ENCODE peak calls at places on chromosomes 12 and 14, in ten cellular contexts. O, M, J, D, N, R, S, F, X and L are unnamed samples.

GRCh38 chr12:124970647-124971402 is 18.1 kb downstream of the DHX37 start:
- DNase-seq in O (no peak), M (no peak), J (no peak), D (no peak), N (no peak), R (no peak), S (no peak), F (no peak), X (no peak), L (peak; percentile 4)

GRCh38 chr12:52581481-52581880 is 7.8 kb upstream of the KRT74 start:
- DNase-seq in O (no peak), M (no peak), J (no peak), D (no peak), N (no peak), R (no peak), S (no peak), F (no peak), X (no peak), L (peak; percentile 11)

GRCh38 chr12:28568083-28568482 is 377.8 kb downstream of the CCDC91 start:
- DNase-seq in O (no peak), M (no peak), J (no peak), D (no peak), N (no peak), R (no peak), S (peak; percentile 72), F (no peak), X (peak; percentile 93), L (no peak)

GRCh38 chr14:63203015-63203414 is 1.2 kb upstream of the RHOJ start:
- DNase-seq in O (no peak), M (no peak), J (no peak), D (no peak), N (no peak), R (no peak), S (no peak), F (no peak), X (no peak), L (no peak)

GRCh38 chr12:65607271-65607880 is 216.9 kb upstream of the HMGA2 start:
- DNase-seq in O (no peak), M (no peak), J (no peak), D (no peak), N (no peak), R (no peak), S (no peak), F (peak; percentile 87), X (no peak), L (no peak)

GRCh38 chr12:5085896-5086295 is 42.2 kb downstream of the KCNA5 start:
- DNase-seq in O (no peak), M (no peak), J (no peak), D (no peak), N (no peak), R (no peak), S (peak; percentile 20), F (no peak), X (peak; percentile 41), L (no peak)

GRCh38 chr12:28699029-28699428 is 450.0 kb upstream of the FAR2 start:
- DNase-seq in O (no peak), M (no peak), J (no peak), D (no peak), N (no peak), R (no peak), S (no peak), F (no peak), X (no peak), L (no peak)

GRCh38 chr14:32477406-32477805 is 148.3 kb downstream of the AKAP6 start:
- DNase-seq in O (no peak), M (no peak), J (no peak), D (no peak), N (no peak), R (no peak), S (no peak), F (no peak), X (no peak), L (no peak)

GRCh38 chr14:74220991-74221390 is 18.3 kb upstream of the VSX2 start:
- DNase-seq in O (no peak), M (no peak), J (no peak), D (no peak), N (no peak), R (no peak), S (no peak), F (no peak), X (no peak), L (no peak)

GRCh38 chr12:92021665-92022033 is 124.0 kb downstream of the BTG1 start:
- DNase-seq in O (no peak), M (no peak), J (no peak), D (no peak), N (peak; percentile 87), R (no peak), S (no peak), F (no peak), X (no peak), L (no peak)

GRCh38 chr12:24780969-24781368 is 167.9 kb downstream of the BCAT1 start:
- DNase-seq in O (no peak), M (no peak), J (no peak), D (no peak), N (peak; percentile 30), R (no peak), S (peak; percentile 3), F (no peak), X (peak; percentile 37), L (no peak)

GRCh38 chr12:52661668-52662067 is 9.7 kb upstream of the KRT2 start:
- DNase-seq in O (no peak), M (no peak), J (no peak), D (no peak), N (no peak), R (no peak), S (no peak), F (no peak), X (no peak), L (no peak)

GRCh38 chr14:103155013-103155412 is 31.8 kb downstream of the TNFAIP2 start:
- DNase-seq in O (no peak), M (peak; percentile 35), J (peak; percentile 35), D (no peak), N (no peak), R (no peak), S (peak; percentile 2), F (peak; percentile 91), X (no peak), L (no peak)

GRCh38 chr14:69665596-69665995 is 54.2 kb downstream of the SUSD6 start:
- DNase-seq in O (no peak), M (no peak), J (no peak), D (no peak), N (no peak), R (no peak), S (no peak), F (no peak), X (no peak), L (no peak)

GRCh38 chr12:78853231-78853630 is 11.3 kb upstream of the SYT1 start:
- DNase-seq in O (no peak), M (no peak), J (no peak), D (no peak), N (no peak), R (no peak), S (no peak), F (no peak), X (no peak), L (no peak)

GRCh38 chr14:75697371-75697770 is 36.3 kb downstream of the TTLL5 start:
- DNase-seq in O (no peak), M (no peak), J (no peak), D (no peak), N (no peak), R (no peak), S (no peak), F (no peak), X (no peak), L (no peak)

GRCh38 chr14:84792722-84793410 is 737.1 kb upstream of the FLRT2 start:
- DNase-seq in O (no peak), M (no peak), J (no peak), D (no peak), N (no peak), R (no peak), S (no peak), F (no peak), X (no peak), L (no peak)

GRCh38 chr14:23045419-23046357 is 3.7 kb downstream of the PSMB11 start:
- DNase-seq in O (no peak), M (no peak), J (no peak), D (no peak), N (no peak), R (no peak), S (no peak), F (no peak), X (no peak), L (no peak)

GRCh38 chr12:57487055-57487596 is 742 bp upstream of the MARS1 start:
- DNase-seq in O (no peak), M (no peak), J (no peak), D (no peak), N (no peak), R (no peak), S (no peak), F (no peak), X (no peak), L (no peak)

GRCh38 chr14:74302160-74302628 is 540 bp downstream of the ABCD4 start:
- DNase-seq in O (no peak), M (no peak), J (no peak), D (no peak), N (no peak), R (no peak), S (peak; percentile 18), F (no peak), X (no peak), L (peak; percentile 73)

GRCh38 chr12:131219173-131220006 is 265.7 kb downstream of the ADGRD1 start:
- DNase-seq in O (no peak), M (no peak), J (no peak), D (no peak), N (no peak), R (no peak), S (no peak), F (no peak), X (no peak), L (no peak)

GRCh38 chr12:9634177-9634803 is 26.6 kb upstream of the KLRB1 start:
- DNase-seq in O (no peak), M (peak; percentile 21), J (no peak), D (peak; percentile 73), N (peak; percentile 75), R (peak; percentile 48), S (peak; percentile 20), F (peak; percentile 28), X (no peak), L (peak; percentile 3)

GRCh38 chr14:91271639-91272038 is 27.1 kb upstream of the GPR68 start:
- DNase-seq in O (no peak), M (no peak), J (no peak), D (no peak), N (no peak), R (no peak), S (no peak), F (no peak), X (no peak), L (no peak)

GRCh38 chr12:116590561-116590960 is 31.4 kb downstream of the MAP1LC3B2 start:
- DNase-seq in O (no peak), M (no peak), J (no peak), D (no peak), N (no peak), R (no peak), S (no peak), F (no peak), X (no peak), L (no peak)

GRCh38 chr14:36226164-36226563 is 49.6 kb upstream of the PTCSC3 start:
- DNase-seq in O (no peak), M (no peak), J (no peak), D (no peak), N (no peak), R (no peak), S (no peak), F (no peak), X (no peak), L (no peak)

GRCh38 chr12:100348657-100349454 is 8.0 kb upstream of the SLC17A8 start:
- DNase-seq in O (peak; percentile 58), M (no peak), J (no peak), D (no peak), N (peak; percentile 22), R (no peak), S (no peak), F (no peak), X (peak; percentile 10), L (peak; percentile 32)

GRCh38 chr12:159131-159782 is 54.7 kb downstream of the SLC6A12 start:
- DNase-seq in O (no peak), M (no peak), J (no peak), D (no peak), N (no peak), R (no peak), S (no peak), F (no peak), X (no peak), L (no peak)

GRCh38 chr14:62689741-62690140 is 355.5 kb downstream of the KCNH5 start:
- DNase-seq in O (no peak), M (no peak), J (no peak), D (no peak), N (no peak), R (no peak), S (no peak), F (peak; percentile 56), X (no peak), L (no peak)